ENCODE peak calls at places on chromosome 3, in six cellular contexts. Q, K, A, E, U and F are unnamed samples.

GRCh38 chr3:148455098-148455497 is 242.6 kb upstream of the AGTR1 start:
- DNase-seq in Q (no peak), K (no peak), A (no peak), E (no peak), U (no peak), F (no peak)

GRCh38 chr3:120048355-120048754 is 45.9 kb downstream of the GSK3B start:
- DNase-seq in E (no peak), A (no peak), U (no peak), Q (no peak), K (no peak), F (no peak)

GRCh38 chr3:131616719-131617118 is 113.9 kb upstream of the MRPL3 start:
- DNase-seq in E (no peak), K (no peak), U (no peak), Q (no peak), A (no peak), F (no peak)

GRCh38 chr3:46883252-46884185 is 6.0 kb downstream of the PTH1R start:
- DNase-seq in Q (no peak), A (no peak), E (no peak), U (peak; percentile 67), K (no peak), F (peak; percentile 97)

GRCh38 chr3:176296066-176296597 is 901.1 kb downstream of the TBL1XR1 start:
- DNase-seq in U (no peak), A (no peak), K (no peak), Q (no peak), E (peak; percentile 46), F (no peak)

GRCh38 chr3:107752202-107752990 is 229.6 kb downstream of the BBX start:
- DNase-seq in U (no peak), A (peak; percentile 72), Q (no peak), K (peak; percentile 53), E (no peak), F (no peak)

GRCh38 chr3:135559802-135560201 is 405.7 kb upstream of the PPP2R3A start:
- DNase-seq in E (no peak), K (no peak), Q (no peak), A (no peak), U (no peak), F (no peak)

GRCh38 chr3:150035400-150035799 is 64.7 kb upstream of the PFN2 start:
- DNase-seq in E (no peak), U (no peak), Q (no peak), K (no peak), A (no peak), F (no peak)

GRCh38 chr3:117699058-117699457 is 989.5 kb downstream of the TUSC7 start:
- DNase-seq in A (no peak), K (no peak), E (no peak), U (no peak), Q (no peak), F (no peak)

GRCh38 chr3:177109688-177110087 is 87.6 kb downstream of the TBL1XR1 start:
- DNase-seq in U (no peak), A (no peak), E (no peak), K (no peak), Q (no peak), F (no peak)

GRCh38 chr3:189082666-189083427 is 88.9 kb upstream of the TPRG1 start:
- DNase-seq in Q (no peak), E (no peak), K (no peak), U (no peak), A (no peak), F (no peak)